ENCODE peak calls at places on chromosomes 5 and 9, in five cellular contexts. F is M059J, T is DMS 273 treated with DMSO at 0.1 percent for 48 hours, U is ovary, Y is kidney epithelial cell. E is an unnamed sample.

GRCh38 chr5:111680737-111681413 is 76.1 kb downstream of the NREP start:
- DNase-seq in U (peak), F (peak), T (peak), Y (peak), E (no peak)

GRCh38 chr9:127970401-127971313 is 10.1 kb downstream of the EEIG1 start:
- DNase-seq in F (no peak), Y (no peak), U (no peak), T (no peak), E (no peak)

GRCh38 chr9:37293664-37294524 is 128.6 kb upstream of the GRHPR start:
- DNase-seq in U (no peak), T (no peak), Y (no peak), F (peak), E (no peak)

GRCh38 chr9:120265791-120266190 is 314.2 kb downstream of the CDK5RAP2 start:
- DNase-seq in T (peak), F (no peak), U (no peak), Y (no peak), E (no peak)

GRCh38 chr5:119355244-119355635 is 579 bp upstream of the TNFAIP8 start:
- DNase-seq in T (no peak), F (peak), U (no peak), Y (no peak), E (peak)

GRCh38 chr9:127682351-127683136 is 24.2 kb upstream of the CFAP157 start:
- DNase-seq in F (peak), Y (no peak), T (no peak), U (no peak), E (no peak)

GRCh38 chr5:89338935-89339334 is 456.0 kb upstream of the MEF2C start:
- DNase-seq in T (no peak), U (no peak), F (peak), Y (no peak), E (no peak)

GRCh38 chr5:150642567-150642927 is 2.1 kb downstream of the SYNPO start:
- DNase-seq in F (peak), U (peak), T (no peak), Y (peak), E (peak)

GRCh38 chr5:138352722-138353549 is 451 bp downstream of the KDM3B start:
- DNase-seq in Y (no peak), F (peak), U (peak), T (no peak), E (peak)

GRCh38 chr5:1187234-1187949 is 14.0 kb upstream of the SLC6A19 start:
- DNase-seq in Y (no peak), F (no peak), U (no peak), T (no peak), E (peak)

GRCh38 chr5:65506961-65507360 is 25.2 kb upstream of the ADAMTS6 start:
- DNase-seq in T (peak), U (no peak), F (peak), Y (no peak), E (no peak)

GRCh38 chr5:9173281-9174048 is 372.4 kb downstream of the SEMA5A start:
- DNase-seq in Y (no peak), T (no peak), U (no peak), F (peak), E (no peak)